ENCODE peak calls at places on chromosomes 4 and X, in seven cellular contexts. K is GM10248, D is GM12865, H is HTR-8/SVneo, N is NCI-H774, T is fibroblast of lung, P is BJ. C is an unnamed sample.

GRCh38 chr4:1992468-1993168 is 16.2 kb downstream of the NELFA start:
- DNase-seq in D (no peak), N (no peak), H (no peak), T (peak; percentile 16), P (no peak), K (no peak), C (no peak)

GRCh38 chr4:66639361-66639760 is 905.9 kb downstream of the CENPC start:
- DNase-seq in K (no peak), P (no peak), H (no peak), D (no peak), T (peak; percentile 38), N (no peak), C (no peak)

GRCh38 chrX:69387559-69388487 is 116.3 kb upstream of the NALF2 start:
- DNase-seq in P (no peak), K (peak; percentile 59), H (peak; percentile 26), N (no peak), D (peak; percentile 31), T (peak; percentile 3), C (peak; percentile 7)

GRCh38 chr4:148649669-148650331 is 207.6 kb upstream of the NR3C2 start:
- DNase-seq in H (peak; percentile 4), P (no peak), D (no peak), N (no peak), K (no peak), T (peak; percentile 14), C (no peak)

GRCh38 chr4:182325397-182325796 is 82.2 kb downstream of the TENM3 start:
- DNase-seq in K (no peak), P (no peak), D (no peak), N (no peak), T (no peak), H (no peak), C (no peak)

GRCh38 chr4:48017108-48017527 is 546 bp downstream of the NIPAL1 start:
- DNase-seq in D (no peak), P (no peak), T (peak; percentile 82), H (peak; percentile 77), K (peak; percentile 47), N (peak; percentile 50), C (no peak)

GRCh38 chr4:183467246-183467645 is 22.8 kb downstream of the CDKN2AIP start:
- DNase-seq in T (no peak), K (no peak), H (no peak), P (no peak), N (no peak), D (no peak), C (no peak)

GRCh38 chr4:173909294-173909693 is 374.2 kb downstream of the FBXO8 start:
- DNase-seq in N (no peak), T (no peak), D (no peak), K (no peak), P (no peak), H (no peak), C (no peak)

GRCh38 chrX:85992811-85993229 is 54.5 kb downstream of the CHM start:
- DNase-seq in D (no peak), H (no peak), P (no peak), K (no peak), N (peak; percentile 35), T (peak; percentile 55), C (peak; percentile 8)